ENCODE peak calls at places on chromosomes 6 and 20, in five cellular contexts. T is lower leg skin; A is activated T-helper 1 cell treated with anti-CD3 and anti-CD28 coated beads, Interleukin-2, amount 50 U/mL, for 16 hours; M is CD8-positive, alpha-beta memory T cell; C is GDM1. Y is an unnamed sample.

GRCh38 chr20:64146301-64146935 is 17.8 kb upstream of the MYT1 start:
- DNase-seq in C (no peak), T (no peak), M (no peak), A (no peak), Y (no peak)

GRCh38 chr6:44133003-44133931 is 5.9 kb downstream of the TMEM63B start:
- DNase-seq in T (no peak), M (no peak), A (no peak), C (no peak), Y (peak)

GRCh38 chr20:59469266-59470252 is 134.8 kb upstream of the PHACTR3 start:
- DNase-seq in T (no peak), C (no peak), M (no peak), A (no peak), Y (no peak)

GRCh38 chr6:36927691-36928546 is 26.6 kb upstream of the PI16 start:
- DNase-seq in A (no peak), C (no peak), M (no peak), T (no peak), Y (no peak)

GRCh38 chr20:542777-543368 is 717 bp downstream of the CSNK2A1 start:
- DNase-seq in A (peak), C (no peak), T (peak), M (peak), Y (no peak)

GRCh38 chr20:25022680-25023079 is 30.1 kb upstream of the APMAP start:
- DNase-seq in T (no peak), A (no peak), C (no peak), M (no peak), Y (no peak)

GRCh38 chr6:11190625-11191245 is 41.7 kb downstream of the NEDD9 start:
- DNase-seq in M (no peak), A (no peak), T (no peak), C (no peak), Y (no peak)

GRCh38 chr6:149683256-149683860 is 34.5 kb downstream of the LATS1 start:
- DNase-seq in T (no peak), C (no peak), A (no peak), M (no peak), Y (no peak)

GRCh38 chr20:5949943-5950270 is 426 bp downstream of the TRMT6 start:
- DNase-seq in T (no peak), C (no peak), M (no peak), A (no peak), Y (no peak)

GRCh38 chr20:60857708-60858107 is 394.4 kb upstream of the CDH4 start:
- DNase-seq in T (no peak), M (no peak), A (no peak), C (no peak), Y (no peak)

GRCh38 chr6:36195471-36196048 is 984 bp upstream of the BRPF3 start:
- DNase-seq in C (no peak), A (no peak), T (no peak), M (peak), Y (peak)

GRCh38 chr6:120816862-120817261 is 517.4 kb downstream of the TBC1D32 start:
- DNase-seq in T (no peak), C (no peak), M (no peak), A (no peak), Y (no peak)

GRCh38 chr6:147868493-147869222 is 360.2 kb downstream of the SAMD5 start:
- DNase-seq in A (no peak), C (no peak), M (no peak), T (no peak), Y (no peak)

GRCh38 chr6:14912226-14912625 is 333.6 kb upstream of the JARID2 start:
- DNase-seq in M (no peak), C (no peak), A (no peak), T (no peak), Y (no peak)

GRCh38 chr6:82040405-82041221 is 206.9 kb downstream of the IBTK start:
- DNase-seq in A (no peak), C (peak), M (no peak), T (peak), Y (peak)

GRCh38 chr6:138722425-138723371 is 50.9 kb upstream of the CCDC28A start:
- DNase-seq in M (no peak), A (no peak), T (no peak), C (peak), Y (no peak)

GRCh38 chr6:112933947-112934346 is 586.8 kb downstream of the RFPL4B start:
- DNase-seq in A (no peak), T (no peak), C (no peak), M (no peak), Y (no peak)

GRCh38 chr6:61640463-61640862 is 645.6 kb downstream of the KHDRBS2 start:
- DNase-seq in A (no peak), C (no peak), T (no peak), M (no peak), Y (no peak)

GRCh38 chr6:43714311-43715055 is 26.9 kb upstream of the MRPS18A start:
- DNase-seq in T (no peak), M (no peak), A (no peak), C (no peak), Y (no peak)

GRCh38 chr20:23228912-23229311 is 121.7 kb upstream of the NXT1 start:
- DNase-seq in T (no peak), A (no peak), M (no peak), C (no peak), Y (no peak)

GRCh38 chr6:45115696-45116095 is 212.4 kb upstream of the RUNX2 start:
- DNase-seq in M (no peak), A (no peak), C (no peak), T (no peak), Y (no peak)

GRCh38 chr6:37940074-37940847 is 120.7 kb downstream of the ZFAND3 start:
- DNase-seq in A (no peak), M (no peak), T (peak), C (peak), Y (peak)

GRCh38 chr20:51768759-51769517 is 748 bp upstream of the ATP9A start:
- DNase-seq in A (no peak), C (no peak), M (no peak), T (no peak), Y (no peak)

GRCh38 chr20:9068896-9069663 is at the start of gene PLCB4:
- DNase-seq in A (no peak), T (no peak), M (no peak), C (no peak), Y (no peak)

GRCh38 chr20:37276494-37277252 is 12.8 kb upstream of the MANBAL start:
- DNase-seq in M (no peak), A (no peak), T (no peak), C (no peak), Y (no peak)

GRCh38 chr20:44291754-44292153 is 19.2 kb downstream of the FITM2 start:
- DNase-seq in T (no peak), M (no peak), A (no peak), C (no peak), Y (no peak)

GRCh38 chr6:27593200-27593818 is 120.4 kb upstream of the ZNF184 start:
- DNase-seq in T (no peak), M (no peak), C (no peak), A (no peak), Y (no peak)

GRCh38 chr6:140548379-140548778 is 1173.9 kb upstream of the CITED2 start:
- DNase-seq in A (no peak), T (no peak), M (no peak), C (no peak), Y (no peak)

GRCh38 chr20:2295286-2295685 is 515 bp upstream of the TGM3 start:
- DNase-seq in M (no peak), T (no peak), A (no peak), C (no peak), Y (no peak)

GRCh38 chr6:134730013-134730412 is 219.9 kb downstream of the ALDH8A1 start:
- DNase-seq in C (no peak), T (no peak), A (no peak), M (no peak), Y (no peak)

GRCh38 chr20:6845141-6845540 is 77.7 kb downstream of the BMP2 start:
- DNase-seq in M (no peak), A (no peak), C (no peak), T (no peak), Y (no peak)